ENCODE peak calls at places on chromosomes 12 and 14, in four cellular contexts. M is aorta, L is lung, S is transverse colon. J is an unnamed sample.

GRCh38 chr14:34649344-34649743 is 19.4 kb upstream of the SNX6 start:
- DNase-seq in S (no peak), M (no peak), L (no peak), J (no peak)

GRCh38 chr14:25526290-25526689 is 476.3 kb upstream of the STXBP6 start:
- DNase-seq in L (no peak), S (no peak), M (no peak), J (no peak)

GRCh38 chr12:64609543-64610091 is 678 bp upstream of the RASSF3 start:
- DNase-seq in S (no peak), M (no peak), L (no peak), J (no peak)

GRCh38 chr12:107660230-107660629 is 25.4 kb upstream of the PWP1 start:
- DNase-seq in S (no peak), M (no peak), L (no peak), J (no peak)

GRCh38 chr14:80988742-80989429 is 33.5 kb downstream of the TSHR start:
- DNase-seq in M (no peak), L (no peak), S (no peak), J (no peak)

GRCh38 chr12:5988659-5989116 is 43.6 kb upstream of the ANO2 start:
- DNase-seq in L (peak; percentile 66), S (peak; percentile 79), M (peak; percentile 83), J (peak; percentile 77)

GRCh38 chr12:97482153-97482693 is 19.6 kb downstream of the RMST start:
- DNase-seq in M (no peak), S (no peak), L (no peak), J (no peak)

GRCh38 chr12:5470221-5470620 is 38.3 kb downstream of the NTF3 start:
- DNase-seq in M (no peak), L (no peak), S (no peak), J (peak; percentile 9)

GRCh38 chr14:86035882-86036281 is 505.9 kb downstream of the FLRT2 start:
- DNase-seq in M (no peak), L (no peak), S (no peak), J (no peak)

GRCh38 chr12:22935501-22935900 is 310.5 kb downstream of the ETNK1 start:
- DNase-seq in L (no peak), S (no peak), M (no peak), J (no peak)

GRCh38 chr12:62581288-62582064 is 114.8 kb downstream of the MON2 start:
- DNase-seq in M (no peak), S (no peak), L (no peak), J (peak; percentile 31)

GRCh38 chr14:99239661-99240092 is 32.3 kb downstream of the BCL11B start:
- DNase-seq in S (no peak), M (no peak), L (no peak), J (no peak)

GRCh38 chr12:120944645-120945217 is 33.6 kb upstream of the HNF1A start:
- DNase-seq in L (peak; percentile 60), S (peak; percentile 69), M (peak; percentile 72), J (peak; percentile 50)

GRCh38 chr14:33790996-33791395 is 159.9 kb downstream of the EGLN3 start:
- DNase-seq in L (no peak), M (no peak), S (no peak), J (no peak)

GRCh38 chr14:33307691-33308369 is 369.2 kb downstream of the NPAS3 start:
- DNase-seq in M (no peak), L (no peak), S (no peak), J (peak; percentile 30)

GRCh38 chr12:18643673-18644072 is 94.1 kb downstream of the PLCZ1 start:
- DNase-seq in L (no peak), S (no peak), M (no peak), J (no peak)

GRCh38 chr12:4806439-4807115 is 86.4 kb downstream of the GALNT8 start:
- DNase-seq in L (no peak), S (no peak), M (no peak), J (no peak)

GRCh38 chr14:20427231-20428009 is 8.5 kb downstream of the KLHL33 start:
- DNase-seq in S (no peak), M (no peak), L (no peak), J (no peak)

GRCh38 chr12:124491310-124491709 is 76.1 kb downstream of the NCOR2 start:
- DNase-seq in L (no peak), M (no peak), S (no peak), J (no peak)

GRCh38 chr12:124490584-124491305 is 76.7 kb downstream of the NCOR2 start:
- DNase-seq in L (peak; percentile 61), S (peak; percentile 73), M (peak; percentile 78), J (peak; percentile 89)

GRCh38 chr12:124489915-124490583 is 77.4 kb downstream of the NCOR2 start:
- DNase-seq in M (no peak), S (no peak), L (no peak), J (no peak)

GRCh38 chr12:124492879-124493808 is 74.3 kb downstream of the NCOR2 start:
- DNase-seq in L (no peak), S (no peak), M (no peak), J (no peak)

GRCh38 chr12:124491856-124492420 is 75.5 kb downstream of the NCOR2 start:
- DNase-seq in L (no peak), S (no peak), M (no peak), J (peak; percentile 13)
- H3K27ac ChIP-seq in L (no peak overlapping the region), S (no peak overlapping the region), M (no peak overlapping the region), J (no peak overlapping the region)

DNA sequence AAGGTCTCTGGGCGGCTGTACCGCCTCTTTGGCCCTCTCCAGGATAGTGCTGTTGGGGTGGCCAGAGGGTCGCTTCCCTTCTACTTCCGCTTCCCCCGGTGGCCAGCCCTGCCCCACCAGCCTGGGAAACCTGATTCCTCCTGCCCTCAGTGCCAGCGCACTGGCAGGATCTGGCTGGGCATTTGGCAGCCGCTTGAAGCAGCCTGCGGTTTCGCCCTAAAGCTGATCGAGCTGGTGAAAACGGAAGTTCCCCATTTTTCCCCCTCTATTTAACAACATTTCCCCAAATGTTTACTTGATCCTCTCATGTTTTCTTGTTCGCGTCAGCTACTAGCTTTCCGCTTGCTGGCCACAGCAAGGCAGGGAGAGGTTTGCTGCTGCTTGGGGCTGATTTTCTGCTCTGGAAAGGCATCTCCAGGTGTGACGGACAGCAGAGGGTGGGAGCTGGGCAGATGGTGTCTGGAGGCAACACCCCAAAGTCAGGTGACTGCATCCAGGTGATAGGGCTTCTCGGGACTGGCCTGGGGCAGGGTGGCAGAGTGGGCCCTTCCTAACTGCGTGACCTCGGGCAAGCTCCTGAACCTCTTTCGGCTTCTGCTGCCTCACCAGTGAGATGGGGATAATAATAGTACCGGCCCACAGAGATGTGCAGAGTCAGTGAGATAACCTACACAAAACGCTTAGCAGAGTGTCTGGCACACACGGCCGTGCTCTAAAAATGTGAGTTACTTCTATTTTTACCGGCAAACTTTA is 53.0 kb downstream of the TSPAN9 start:
- DNase-seq in M (peak; percentile 74), L (no peak), S (no peak), J (no peak)
- H3K4me1 ChIP-seq in M (no peaks in the 10 kb centered on the region), L (peaks cover 4% of the 10 kb centered on the region), S (peaks cover 11% of the 10 kb centered on the region), J (peaks cover 43% of the 10 kb centered on the region)

GRCh38 chr14:69674546-69675245 is 63.3 kb downstream of the SUSD6 start:
- DNase-seq in S (no peak), M (no peak), L (no peak), J (no peak)
- H3K4me3 ChIP-seq in S (no peak overlapping the region), M (no peak overlapping the region), L (no peak overlapping the region), J (peak overlapping the region; percentile 9)

DNA sequence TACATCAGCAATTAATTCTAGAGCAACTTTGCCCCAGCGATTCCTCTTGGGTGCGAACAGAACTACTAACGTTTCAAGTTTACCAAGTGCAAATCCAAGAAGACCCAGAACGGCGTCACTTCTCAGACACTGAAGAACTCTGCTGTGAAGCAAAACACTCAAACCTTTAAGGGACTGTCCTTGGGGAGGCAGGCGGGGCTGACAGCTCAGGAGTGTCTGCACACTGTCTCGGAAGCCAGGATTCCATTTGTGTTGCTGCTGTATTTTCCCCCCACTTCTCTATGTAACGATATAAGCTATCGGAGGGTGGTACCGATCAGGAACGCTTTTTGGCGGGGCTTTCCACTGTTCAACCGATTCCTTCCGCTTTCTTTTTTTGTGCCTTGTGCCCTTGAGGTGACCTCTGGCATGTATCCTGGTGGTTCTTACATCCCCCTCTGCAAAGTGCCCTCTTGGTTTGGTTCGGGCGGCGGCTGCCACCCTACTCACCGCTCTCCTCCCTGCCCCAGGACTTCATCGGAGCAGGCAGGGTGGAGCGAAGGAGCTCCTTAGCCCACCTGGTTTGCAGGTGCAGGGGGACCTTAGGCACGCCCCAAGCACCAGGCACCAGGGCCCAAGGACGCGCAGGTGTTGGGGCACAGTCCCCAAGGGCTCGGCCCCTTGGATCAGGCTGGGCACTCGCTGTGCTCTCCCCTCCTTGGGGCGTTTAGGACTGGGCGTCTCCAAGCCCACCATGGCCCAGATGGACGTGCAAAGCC is 19.2 kb upstream of the MLXIP start:
- DNase-seq in S (no peak), M (no peak), L (no peak), J (no peak)
- H3K27ac ChIP-seq in S (peak overlapping the region; percentile 92), M (no peak overlapping the region), L (no peak overlapping the region), J (no peak overlapping the region)

DNA sequence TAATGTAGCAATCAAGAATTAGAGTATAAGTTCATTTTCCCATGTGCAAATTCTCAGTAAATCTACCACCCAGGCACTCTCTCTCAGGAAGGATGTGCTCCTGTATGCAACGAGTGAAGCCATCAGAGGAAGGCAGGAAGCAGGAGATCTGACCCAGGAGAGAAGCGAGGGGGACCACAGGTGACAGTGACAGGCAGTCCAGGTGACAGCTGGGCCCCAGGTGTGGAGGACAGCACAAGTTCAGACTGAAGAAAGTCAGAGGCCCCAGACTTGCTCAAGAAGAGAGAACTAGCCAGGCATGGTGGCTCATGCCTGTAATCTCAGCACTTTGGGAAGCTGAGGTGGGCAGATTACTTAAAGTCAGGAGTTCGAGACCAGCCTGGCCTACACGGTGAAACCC is 13.8 kb downstream of the CLMN start:
- DNase-seq in L (no peak), S (no peak), M (no peak), J (no peak)
- H3K4me1 ChIP-seq in L (no peaks in the 10 kb centered on the region), S (peaks cover 1% of the 10 kb centered on the region), M (no peaks in the 10 kb centered on the region), J (peaks cover 11% of the 10 kb centered on the region)

GRCh38 chr14:78403278-78403815 is 233.2 kb downstream of the NRXN3 start:
- DNase-seq in S (no peak), M (no peak), L (no peak), J (no peak)
- H3K4me3 ChIP-seq in S (no peak overlapping the region), M (no peak overlapping the region), L (no peak overlapping the region), J (no peak overlapping the region)

DNA sequence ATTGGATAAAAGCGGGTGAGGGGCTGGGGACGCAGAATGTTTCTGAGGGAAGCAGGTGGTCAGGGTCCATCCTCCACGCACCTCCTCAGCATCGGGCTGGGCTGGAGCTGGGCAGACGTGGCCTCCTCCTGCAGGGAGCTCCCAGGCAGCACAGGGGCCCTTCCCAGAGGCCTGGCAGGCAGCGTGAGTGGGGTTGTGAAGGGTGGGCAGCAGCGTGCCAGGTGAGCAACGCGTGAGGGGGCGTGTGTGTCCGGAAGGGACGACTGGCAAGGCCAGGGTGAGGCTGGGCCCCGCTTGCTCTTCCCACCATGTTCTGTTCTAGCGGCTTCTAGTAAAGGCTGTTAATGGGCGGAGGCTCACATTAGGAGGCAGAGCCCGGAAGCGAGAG is 17.1 kb downstream of the ANKRD9 start:
- DNase-seq in M (peak; percentile 22), L (no peak), S (no peak), J (no peak)
- H3K27ac ChIP-seq in M (no peak overlapping the region), L (no peak overlapping the region), S (no peak overlapping the region), J (no peak overlapping the region)

GRCh38 chr14:68341765-68342212 is 451.1 kb downstream of the ZFP36L1 start:
- DNase-seq in S (no peak), M (no peak), L (no peak), J (no peak)
- H3K4me1 ChIP-seq in S (no peaks in the 10 kb centered on the region), M (no peaks in the 10 kb centered on the region), L (no peaks in the 10 kb centered on the region), J (peaks cover 5% of the 10 kb centered on the region)